ENCODE peak calls at places on chromosomes 11 and 22, in four cellular contexts. One of them, this sample, is unnamed.

GRCh38 chr11:14414470-14415461 is 55.8 kb upstream of the RRAS2 start:
- DNase-seq in HL-60: no peak
- DNase-seq in GM23338: peak
- DNase-seq in HepG2: no peak
- DNase-seq in this sample: no peak

GRCh38 chr11:132674161-132674560 is 858.1 kb downstream of the OPCML start:
- DNase-seq in HepG2: no peak
- DNase-seq in GM23338: no peak
- DNase-seq in HL-60: no peak
- DNase-seq in this sample: no peak

GRCh38 chr11:69122642-69123431 is 32.9 kb upstream of the SMIM38 start:
- DNase-seq in GM23338: peak
- DNase-seq in HL-60: no peak
- DNase-seq in HepG2: peak
- DNase-seq in this sample: peak

GRCh38 chr11:71245601-71246391 is 6.6 kb downstream of the SHANK2 start:
- DNase-seq in HL-60: no peak
- DNase-seq in HepG2: no peak
- DNase-seq in GM23338: peak
- DNase-seq in this sample: no peak

GRCh38 chr11:27471588-27472397 is 797 bp downstream of the LGR4 start:
- DNase-seq in GM23338: peak
- DNase-seq in HepG2: no peak
- DNase-seq in HL-60: no peak
- DNase-seq in this sample: no peak

GRCh38 chr22:26172389-26172990 is 3.2 kb downstream of the SEZ6L start:
- DNase-seq in HepG2: peak
- DNase-seq in HL-60: no peak
- DNase-seq in GM23338: peak
- DNase-seq in this sample: peak

GRCh38 chr11:11025087-11025486 is 167.2 kb upstream of the ZBED5 start:
- DNase-seq in HepG2: no peak
- DNase-seq in HL-60: no peak
- DNase-seq in GM23338: no peak
- DNase-seq in this sample: no peak

GRCh38 chr11:102914238-102915043 is 39.7 kb upstream of the MMP12 start:
- DNase-seq in GM23338: peak
- DNase-seq in HL-60: no peak
- DNase-seq in HepG2: peak
- DNase-seq in this sample: peak

GRCh38 chr11:5343474-5344335 is at the start of gene OR51B5:
- DNase-seq in GM23338: no peak
- DNase-seq in HL-60: no peak
- DNase-seq in HepG2: no peak
- DNase-seq in this sample: no peak

GRCh38 chr22:48091656-48092223 is 1329.3 kb downstream of the TBC1D22A start:
- DNase-seq in HepG2: no peak
- DNase-seq in GM23338: no peak
- DNase-seq in HL-60: no peak
- DNase-seq in this sample: no peak

GRCh38 chr11:115886111-115886733 is 382.0 kb upstream of the CADM1 start:
- DNase-seq in HL-60: no peak
- DNase-seq in GM23338: peak
- DNase-seq in HepG2: no peak
- DNase-seq in this sample: no peak

GRCh38 chr11:71112990-71113389 is 139.4 kb downstream of the SHANK2 start:
- DNase-seq in HL-60: no peak
- DNase-seq in GM23338: no peak
- DNase-seq in HepG2: no peak
- DNase-seq in this sample: no peak

GRCh38 chr11:72100462-72100861 is 2.6 kb downstream of the LAMTOR1 start:
- DNase-seq in HL-60: peak
- DNase-seq in HepG2: no peak
- DNase-seq in GM23338: no peak
- DNase-seq in this sample: no peak

GRCh38 chr11:70623906-70624597 is 225.7 kb downstream of the CTTN start:
- DNase-seq in GM23338: no peak
- DNase-seq in HL-60: no peak
- DNase-seq in HepG2: no peak
- DNase-seq in this sample: no peak

GRCh38 chr11:19777032-19777341 is 64.3 kb downstream of the NAV2 start:
- DNase-seq in HepG2: no peak
- DNase-seq in GM23338: no peak
- DNase-seq in HL-60: no peak
- DNase-seq in this sample: no peak

GRCh38 chr11:69518081-69518950 is 36.9 kb downstream of the LINC01488 start:
- DNase-seq in GM23338: no peak
- DNase-seq in HepG2: no peak
- DNase-seq in HL-60: no peak
- DNase-seq in this sample: no peak

GRCh38 chr22:38304526-38304925 is 12.7 kb downstream of the CSNK1E start:
- DNase-seq in GM23338: no peak
- DNase-seq in HepG2: no peak
- DNase-seq in HL-60: no peak
- DNase-seq in this sample: no peak

GRCh38 chr11:35683728-35684339 is 21.3 kb downstream of the TRIM44 start:
- DNase-seq in HepG2: no peak
- DNase-seq in HL-60: peak
- DNase-seq in GM23338: no peak
- DNase-seq in this sample: no peak

GRCh38 chr11:29161216-29161615 is 855.6 kb downstream of the KCNA4 start:
- DNase-seq in HL-60: no peak
- DNase-seq in GM23338: no peak
- DNase-seq in HepG2: no peak
- DNase-seq in this sample: no peak

GRCh38 chr11:12529793-12530192 is 144.4 kb upstream of the TEAD1 start:
- DNase-seq in HepG2: no peak
- DNase-seq in GM23338: no peak
- DNase-seq in HL-60: no peak
- DNase-seq in this sample: no peak

GRCh38 chr22:46057206-46057605 is 80.2 kb upstream of the WNT7B start:
- DNase-seq in GM23338: no peak
- DNase-seq in HL-60: no peak
- DNase-seq in HepG2: no peak
- DNase-seq in this sample: no peak

GRCh38 chr11:14713518-14714244 is 70.1 kb downstream of the PDE3B start:
- DNase-seq in GM23338: no peak
- DNase-seq in HL-60: no peak
- DNase-seq in HepG2: no peak
- DNase-seq in this sample: no peak

GRCh38 chr11:11732116-11732515 is 109.7 kb upstream of the USP47 start:
- DNase-seq in HepG2: no peak
- DNase-seq in GM23338: no peak
- DNase-seq in HL-60: no peak
- DNase-seq in this sample: no peak

GRCh38 chr11:106786251-106786650 is 232.0 kb downstream of the GUCY1A2 start:
- DNase-seq in HepG2: no peak
- DNase-seq in GM23338: no peak
- DNase-seq in HL-60: no peak
- DNase-seq in this sample: no peak

GRCh38 chr11:60860943-60861342 is 5.2 kb upstream of the PTGDR2 start:
- DNase-seq in HepG2: no peak
- DNase-seq in HL-60: no peak
- DNase-seq in GM23338: no peak
- DNase-seq in this sample: no peak

GRCh38 chr11:33045551-33046255 is 6.3 kb downstream of the TCP11L1 start:
- DNase-seq in HL-60: no peak
- DNase-seq in GM23338: no peak
- DNase-seq in HepG2: peak
- DNase-seq in this sample: no peak

GRCh38 chr22:30565341-30565740 is 9.1 kb downstream of the GAL3ST1 start:
- DNase-seq in HepG2: no peak
- DNase-seq in GM23338: no peak
- DNase-seq in HL-60: no peak
- DNase-seq in this sample: no peak

GRCh38 chr11:75715688-75716087 is 1.9 kb upstream of the MOGAT2 start:
- DNase-seq in HL-60: no peak
- DNase-seq in GM23338: no peak
- DNase-seq in HepG2: no peak
- DNase-seq in this sample: no peak

GRCh38 chr11:121367434-121367833 is 74.9 kb downstream of the SC5D start:
- DNase-seq in GM23338: no peak
- DNase-seq in HL-60: no peak
- DNase-seq in HepG2: no peak
- DNase-seq in this sample: no peak

GRCh38 chr11:19675397-19675796 is 37.2 kb upstream of the NAV2 start:
- DNase-seq in GM23338: no peak
- DNase-seq in HepG2: no peak
- DNase-seq in HL-60: no peak
- DNase-seq in this sample: no peak

GRCh38 chr11:10943968-10944367 is 86.1 kb upstream of the ZBED5 start:
- DNase-seq in HL-60: no peak
- DNase-seq in HepG2: no peak
- DNase-seq in GM23338: no peak
- DNase-seq in this sample: no peak

GRCh38 chr11:94845622-94846021 is 77.5 kb downstream of the AMOTL1 start:
- DNase-seq in HL-60: no peak
- DNase-seq in HepG2: peak
- DNase-seq in GM23338: no peak
- DNase-seq in this sample: no peak

GRCh38 chr11:61834278-61835004 is 6.3 kb downstream of the FADS2 start:
- DNase-seq in GM23338: peak
- DNase-seq in HepG2: no peak
- DNase-seq in HL-60: peak
- DNase-seq in this sample: no peak

GRCh38 chr11:102936864-102937509 is 18.5 kb downstream of the MMP13 start:
- DNase-seq in HepG2: no peak
- DNase-seq in HL-60: no peak
- DNase-seq in GM23338: no peak
- DNase-seq in this sample: no peak

GRCh38 chr11:13302440-13302958 is 24.9 kb downstream of the BMAL1 start:
- DNase-seq in HL-60: no peak
- DNase-seq in HepG2: no peak
- DNase-seq in GM23338: no peak
- DNase-seq in this sample: no peak

GRCh38 chr11:10042699-10043098 is 251.3 kb downstream of the SBF2 start:
- DNase-seq in HL-60: no peak
- DNase-seq in HepG2: no peak
- DNase-seq in GM23338: no peak
- DNase-seq in this sample: no peak

GRCh38 chr22:24843048-24843447 is 37.0 kb downstream of the SGSM1 start:
- DNase-seq in GM23338: peak
- DNase-seq in HepG2: no peak
- DNase-seq in HL-60: no peak
- DNase-seq in this sample: no peak
- TF ChIP-seq REST in GM23338: peak
- TF ChIP-seq REST in HepG2: peak
- TF ChIP-seq REST in HL-60: peak
- TF ChIP-seq REST in this sample: peak

GRCh38 chr11:868802-869201 is 26.1 kb downstream of the TSPAN4 start:
- DNase-seq in HL-60: no peak
- DNase-seq in GM23338: no peak
- DNase-seq in HepG2: no peak
- DNase-seq in this sample: no peak
- TF ChIP-seq CTCF in HL-60: no peak
- TF ChIP-seq CTCF in GM23338: no peak
- TF ChIP-seq CTCF in HepG2: no peak
- TF ChIP-seq CTCF in this sample: no peak

GRCh38 chr22:18147791-18148507 is 2.0 kb upstream of the USP18 start:
- DNase-seq in HL-60: no peak
- DNase-seq in GM23338: no peak
- DNase-seq in HepG2: no peak
- DNase-seq in this sample: no peak
- H3K27ac ChIP-seq in HL-60: no peak
- H3K27ac ChIP-seq in GM23338: no peak
- H3K27ac ChIP-seq in HepG2: peak
- H3K27ac ChIP-seq in this sample: no peak

GRCh38 chr22:32202539-32203180 is 2.2 kb downstream of the RFPL2 start:
- DNase-seq in GM23338: peak
- DNase-seq in HepG2: peak
- DNase-seq in HL-60: peak
- DNase-seq in this sample: no peak
- TF ChIP-seq REST in GM23338: no peak
- TF ChIP-seq REST in HepG2: no peak
- TF ChIP-seq REST in HL-60: no peak
- TF ChIP-seq REST in this sample: no peak

DNA sequence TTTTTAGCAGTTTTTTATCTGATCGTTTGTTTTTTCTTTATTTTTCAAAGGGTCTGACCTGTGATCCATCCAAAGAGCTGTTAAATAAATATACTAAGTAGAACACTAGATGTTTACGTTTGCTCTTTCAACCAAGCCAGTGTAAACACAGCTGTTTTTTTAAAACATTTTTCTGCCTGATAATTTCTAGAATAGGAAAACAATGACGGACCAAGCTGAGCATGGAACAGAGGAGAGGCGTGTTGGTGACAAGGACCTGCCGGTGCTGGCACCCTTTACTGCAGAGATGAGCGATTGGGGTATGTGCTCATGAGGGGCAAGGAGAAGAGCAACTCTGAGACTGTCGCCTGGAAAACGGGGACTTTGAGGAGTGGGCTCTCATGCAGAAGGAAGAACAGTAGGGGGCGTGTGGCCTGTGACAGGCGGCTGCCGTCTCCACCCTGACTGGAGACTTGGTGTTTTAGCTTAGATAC is 28.6 kb upstream of the PANX2 start:
- DNase-seq in HepG2: no peak
- DNase-seq in HL-60: no peak
- DNase-seq in GM23338: peak
- DNase-seq in this sample: no peak
- TF ChIP-seq CTCF in HepG2: peak
- TF ChIP-seq CTCF in HL-60: no peak
- TF ChIP-seq CTCF in GM23338: peak
- TF ChIP-seq CTCF in this sample: no peak

GRCh38 chr22:32753591-32753990 is 47.9 kb upstream of the TIMP3 start:
- DNase-seq in HepG2: no peak
- DNase-seq in GM23338: no peak
- DNase-seq in HL-60: no peak
- DNase-seq in this sample: no peak

GRCh38 chr22:32751065-32751739 is 50.3 kb upstream of the TIMP3 start:
- DNase-seq in HL-60: no peak
- DNase-seq in GM23338: no peak
- DNase-seq in HepG2: peak
- DNase-seq in this sample: no peak

GRCh38 chr22:32754413-32755041 is 47.0 kb upstream of the TIMP3 start:
- DNase-seq in HL-60: no peak
- DNase-seq in HepG2: peak
- DNase-seq in GM23338: no peak
- DNase-seq in this sample: no peak

GRCh38 chr22:32752326-32752725 is 49.2 kb upstream of the TIMP3 start:
- DNase-seq in HL-60: no peak
- DNase-seq in GM23338: no peak
- DNase-seq in HepG2: no peak
- DNase-seq in this sample: no peak

GRCh38 chr22:32752868-32753520 is 48.5 kb upstream of the TIMP3 start:
- DNase-seq in GM23338: no peak
- DNase-seq in HepG2: no peak
- DNase-seq in HL-60: no peak
- DNase-seq in this sample: no peak
- H3K27ac ChIP-seq in GM23338: no peak
- H3K27ac ChIP-seq in HepG2: no peak
- H3K27ac ChIP-seq in HL-60: no peak
- H3K27ac ChIP-seq in this sample: no peak

GRCh38 chr22:23893957-23894709 is at the start of gene MIF:
- DNase-seq in GM23338: peak
- DNase-seq in HepG2: peak
- DNase-seq in HL-60: peak
- DNase-seq in this sample: peak
- TF ChIP-seq REST in GM23338: no peak
- TF ChIP-seq REST in HepG2: no peak
- TF ChIP-seq REST in HL-60: peak
- TF ChIP-seq REST in this sample: no peak

GRCh38 chr11:57430946-57431345 is 4.0 kb upstream of the SLC43A3 start:
- DNase-seq in HepG2: no peak
- DNase-seq in HL-60: no peak
- DNase-seq in GM23338: peak
- DNase-seq in this sample: no peak
- TF ChIP-seq CTCF in HepG2: peak
- TF ChIP-seq CTCF in HL-60: no peak
- TF ChIP-seq CTCF in GM23338: peak
- TF ChIP-seq CTCF in this sample: no peak